ENCODE peak calls at places on chromosomes 1 and 21, in six cellular contexts. F is Caco-2, Q is MM.1S, A is astrocyte of the spinal cord, G is H9, X is fibroblast of lung. S is an unnamed sample.

GRCh38 chr1:234558186-234558836 is 51.7 kb downstream of the IRF2BP2 start:
- DNase-seq in F (no peak), Q (no peak), A (no peak), G (no peak), X (no peak), S (no peak)

GRCh38 chr1:170872663-170873062 is 62.7 kb upstream of the MROH9 start:
- DNase-seq in F (no peak), Q (no peak), A (no peak), G (no peak), X (no peak), S (no peak)

GRCh38 chr1:196677781-196678509 is 26.1 kb downstream of the CFH start:
- DNase-seq in F (no peak), Q (no peak), A (peak; percentile 39), G (no peak), X (peak; percentile 33), S (no peak)

GRCh38 chr1:203359010-203359571 is 8.2 kb upstream of the FMOD start:
- DNase-seq in F (no peak), Q (no peak), A (no peak), G (no peak), X (peak; percentile 71), S (no peak)

GRCh38 chr1:212514056-212514614 is 81.4 kb downstream of the NENF start:
- DNase-seq in F (no peak), Q (no peak), A (peak; percentile 58), G (peak; percentile 52), X (peak; percentile 29), S (no peak)

GRCh38 chr1:21669033-21669286 is 197 bp downstream of the RAP1GAP start:
- DNase-seq in F (no peak), Q (no peak), A (no peak), G (no peak), X (no peak), S (no peak)

GRCh38 chr1:49364676-49365075 is 588.0 kb upstream of the BEND5 start:
- DNase-seq in F (no peak), Q (no peak), A (peak; percentile 29), G (no peak), X (no peak), S (no peak)

GRCh38 chr1:22048351-22049192 is 3.9 kb upstream of the CDC42 start:
- DNase-seq in F (peak; percentile 38), Q (no peak), A (no peak), G (peak; percentile 43), X (no peak), S (no peak)

GRCh38 chr1:117795792-117796191 is 133.6 kb downstream of the GDAP2 start:
- DNase-seq in F (no peak), Q (no peak), A (no peak), G (no peak), X (peak; percentile 28), S (no peak)

GRCh38 chr1:53799141-53799540 is 39.0 kb downstream of the NDC1 start:
- DNase-seq in F (no peak), Q (no peak), A (no peak), G (no peak), X (no peak), S (no peak)

GRCh38 chr1:205370780-205371179 is 14.1 kb upstream of the KLHDC8A start:
- DNase-seq in F (no peak), Q (no peak), A (no peak), G (no peak), X (no peak), S (no peak)

GRCh38 chr21:41678016-41678935 is 88.6 kb downstream of the RIPK4 start:
- DNase-seq in F (peak; percentile 80), Q (no peak), A (peak; percentile 59), G (no peak), X (no peak), S (no peak)

GRCh38 chr1:19811206-19811851 is 3.8 kb downstream of the RNF186 start:
- DNase-seq in F (peak; percentile 29), Q (peak; percentile 50), A (peak; percentile 42), G (peak; percentile 72), X (peak; percentile 64), S (no peak)

GRCh38 chr1:235724716-235725115 is 75.1 kb upstream of the GNG4 start:
- DNase-seq in F (peak; percentile 22), Q (no peak), A (no peak), G (no peak), X (no peak), S (no peak)

GRCh38 chr1:61287014-61287413 is 204.7 kb downstream of the NFIA start:
- DNase-seq in F (no peak), Q (no peak), A (peak; percentile 53), G (no peak), X (no peak), S (no peak)

GRCh38 chr1:30028283-30028682 is 695.1 kb downstream of the MATN1 start:
- DNase-seq in F (no peak), Q (no peak), A (no peak), G (no peak), X (no peak), S (no peak)

GRCh38 chr1:16111771-16112557 is 38.5 kb upstream of the FAM131C start:
- DNase-seq in F (no peak), Q (no peak), A (peak; percentile 83), G (peak; percentile 24), X (peak; percentile 88), S (no peak)

GRCh38 chr1:79010589-79010988 is 4.1 kb upstream of the ADGRL4 start:
- DNase-seq in F (no peak), Q (no peak), A (no peak), G (no peak), X (no peak), S (no peak)

GRCh38 chr1:89608627-89609338 is 24.1 kb upstream of the LRRC8C start:
- DNase-seq in F (no peak), Q (no peak), A (no peak), G (no peak), X (no peak), S (no peak)

GRCh38 chr1:228075801-228076271 is 6.7 kb upstream of the ARF1 start:
- DNase-seq in F (no peak), Q (no peak), A (no peak), G (no peak), X (no peak), S (no peak)

GRCh38 chr1:22728751-22729399 is 18.2 kb downstream of the EPHB2 start:
- DNase-seq in F (peak; percentile 20), Q (no peak), A (no peak), G (no peak), X (peak; percentile 61), S (no peak)

GRCh38 chr21:39000496-39000895 is 182.8 kb downstream of the PSMG1 start:
- DNase-seq in F (no peak), Q (no peak), A (no peak), G (no peak), X (no peak), S (no peak)

GRCh38 chr1:244705268-244706234 is 52.6 kb downstream of the DESI2 start:
- DNase-seq in F (no peak), Q (no peak), A (no peak), G (no peak), X (no peak), S (no peak)

GRCh38 chr1:159214149-159214760 is 9.6 kb downstream of the ACKR1 start:
- DNase-seq in F (peak; percentile 65), Q (peak; percentile 58), A (peak; percentile 34), G (peak; percentile 55), X (peak; percentile 35), S (no peak)

GRCh38 chr1:157878059-157878458 is 36.5 kb upstream of the CD5L start:
- DNase-seq in F (peak; percentile 35), Q (peak; percentile 73), A (peak; percentile 38), G (peak; percentile 30), X (peak; percentile 56), S (no peak)

GRCh38 chr1:3011127-3011526 is 10.1 kb upstream of the ACTRT2 start:
- DNase-seq in F (no peak), Q (no peak), A (no peak), G (no peak), X (no peak), S (no peak)

GRCh38 chr1:220798338-220798737 is 11.6 kb downstream of the MTARC1 start:
- DNase-seq in F (no peak), Q (no peak), A (no peak), G (no peak), X (no peak), S (no peak)

GRCh38 chr1:171817511-171818265 is 23.6 kb upstream of the DNM3 start:
- DNase-seq in F (peak; percentile 11), Q (no peak), A (peak; percentile 64), G (peak; percentile 46), X (peak; percentile 51), S (no peak)

GRCh38 chr1:33334081-33334552 is 13.2 kb upstream of the A3GALT2 start:
- DNase-seq in F (no peak), Q (no peak), A (no peak), G (no peak), X (peak; percentile 55), S (no peak)

GRCh38 chr1:234531181-234532132 is 52.5 kb upstream of the TARBP1 start:
- DNase-seq in F (no peak), Q (no peak), A (peak; percentile 82), G (no peak), X (peak; percentile 90), S (no peak)

GRCh38 chr1:8525291-8526275 is 207.7 kb downstream of the SLC45A1 start:
- DNase-seq in F (peak; percentile 81), Q (no peak), A (peak; percentile 98), G (peak; percentile 70), X (peak; percentile 99), S (no peak)

GRCh38 chr1:107138166-107138565 is 2.7 kb upstream of the NTNG1 start:
- DNase-seq in F (no peak), Q (no peak), A (no peak), G (no peak), X (no peak), S (no peak)
- TF ChIP-seq CTCF in F (no peak), Q (no peak), A (no peak), G (no peak), X (no peak), S (no peak)

GRCh38 chr21:44650973-44651675 is 3.3 kb downstream of the KRTAP12-4 start:
- DNase-seq in F (no peak), Q (no peak), A (no peak), G (no peak), X (no peak), S (no peak)

GRCh38 chr21:44653656-44654575 is 543 bp downstream of the KRTAP12-4 start:
- DNase-seq in F (no peak), Q (no peak), A (no peak), G (no peak), X (no peak), S (no peak)

GRCh38 chr21:44654576-44654950 is at the start of gene KRTAP12-4:
- DNase-seq in F (no peak), Q (no peak), A (no peak), G (no peak), X (no peak), S (no peak)

GRCh38 chr21:44650265-44650972 is 4.0 kb downstream of the KRTAP12-4 start:
- DNase-seq in F (no peak), Q (no peak), A (no peak), G (no peak), X (no peak), S (no peak)

GRCh38 chr21:44653123-44653522 is 1.3 kb downstream of the KRTAP12-4 start:
- DNase-seq in F (peak; percentile 5), Q (peak; percentile 40), A (no peak), G (no peak), X (no peak), S (no peak)
- TF ChIP-seq CTCF in F (no peak), Q (no peak), A (no peak), G (no peak), X (no peak), S (no peak)

GRCh38 chr1:229714964-229715603 is 89.0 kb downstream of the URB2 start:
- DNase-seq in F (peak; percentile 32), Q (peak; percentile 71), A (no peak), G (peak; percentile 57), X (no peak), S (no peak)
- TF ChIP-seq CTCF in F (no peak), Q (peak; percentile 87), A (peak; percentile 30), G (peak; percentile 62), X (peak; percentile 31), S (peak; percentile 65)

GRCh38 chr1:188240772-188241406 is 1412.1 kb downstream of the PLA2G4A start:
- DNase-seq in F (no peak), Q (peak; percentile 43), A (no peak), G (no peak), X (no peak), S (no peak)
- TF ChIP-seq CTCF in F (no peak), Q (no peak), A (no peak), G (no peak), X (no peak), S (no peak)